ENCODE peak calls at places on chromosomes 7 and 10, in nine cellular contexts. X, L, Y, T, H, M, R, E and G are unnamed samples.

GRCh38 chr7:108196004-108196403 is 65.8 kb upstream of the LAMB4 start:
- DNase-seq in X (no peak), L (no peak), Y (no peak), T (no peak), H (no peak), M (peak), R (no peak), E (no peak), G (no peak)

GRCh38 chr7:37065779-37066271 is 341.5 kb upstream of the AOAH start:
- DNase-seq in X (no peak), L (no peak), Y (peak), T (peak), H (no peak), M (peak), R (no peak), E (no peak), G (no peak)

GRCh38 chr10:61643316-61643751 is 19.4 kb upstream of the CABCOCO1 start:
- DNase-seq in X (no peak), L (no peak), Y (no peak), T (no peak), H (no peak), M (peak), R (no peak), E (no peak), G (no peak)

GRCh38 chr7:34091330-34091917 is 186.1 kb downstream of the BMPER start:
- DNase-seq in X (no peak), L (no peak), Y (no peak), T (peak), H (no peak), M (peak), R (no peak), E (peak), G (no peak)

GRCh38 chr10:96285331-96285752 is 14.0 kb upstream of the BLNK start:
- DNase-seq in X (no peak), L (no peak), Y (no peak), T (no peak), H (no peak), M (no peak), R (no peak), E (no peak), G (no peak)

GRCh38 chr7:44534087-44534486 is 7.0 kb downstream of the NPC1L1 start:
- DNase-seq in X (no peak), L (no peak), Y (no peak), T (no peak), H (no peak), M (no peak), R (no peak), E (no peak), G (no peak)

GRCh38 chr7:35875292-35875691 is 74.4 kb downstream of the SEPTIN7 start:
- DNase-seq in X (no peak), L (no peak), Y (peak), T (no peak), H (no peak), M (no peak), R (no peak), E (no peak), G (no peak)

GRCh38 chr10:114899982-114900381 is 38.0 kb upstream of the TRUB1 start:
- DNase-seq in X (no peak), L (no peak), Y (no peak), T (no peak), H (no peak), M (no peak), R (no peak), E (no peak), G (no peak)

GRCh38 chr10:13671874-13672273 is 85.1 kb downstream of the PRPF18 start:
- DNase-seq in X (no peak), L (no peak), Y (no peak), T (no peak), H (no peak), M (no peak), R (no peak), E (no peak), G (no peak)

GRCh38 chr7:14886533-14886932 is 16.0 kb downstream of the DGKB start:
- DNase-seq in X (no peak), L (no peak), Y (no peak), T (no peak), H (no peak), M (no peak), R (no peak), E (no peak), G (no peak)

GRCh38 chr7:68691261-68692216 is 906.7 kb upstream of the AUTS2 start:
- DNase-seq in X (no peak), L (no peak), Y (peak), T (no peak), H (no peak), M (no peak), R (no peak), E (no peak), G (no peak)

GRCh38 chr10:20855398-20856038 is 41.6 kb downstream of the NEBL start:
- DNase-seq in X (no peak), L (no peak), Y (no peak), T (no peak), H (no peak), M (no peak), R (no peak), E (no peak), G (no peak)

GRCh38 chr10:69439350-69439739 is 11.9 kb upstream of the TSPAN15 start:
- DNase-seq in X (no peak), L (no peak), Y (no peak), T (no peak), H (no peak), M (peak), R (no peak), E (no peak), G (no peak)

GRCh38 chr10:7314068-7314646 is 96.7 kb downstream of the SFMBT2 start:
- DNase-seq in X (no peak), L (no peak), Y (no peak), T (no peak), H (no peak), M (peak), R (peak), E (no peak), G (no peak)

GRCh38 chr10:25867321-25867720 is 66.7 kb upstream of the MYO3A start:
- DNase-seq in X (no peak), L (no peak), Y (no peak), T (no peak), H (no peak), M (no peak), R (no peak), E (no peak), G (no peak)

GRCh38 chr7:81887098-81887497 is 117.3 kb upstream of the HGF start:
- DNase-seq in X (no peak), L (no peak), Y (no peak), T (peak), H (no peak), M (no peak), R (no peak), E (peak), G (no peak)

GRCh38 chr10:131277278-131277677 is 34.2 kb downstream of the TCERG1L start:
- DNase-seq in X (no peak), L (no peak), Y (no peak), T (no peak), H (no peak), M (no peak), R (peak), E (no peak), G (no peak)

GRCh38 chr7:26965724-26966123 is 101.3 kb upstream of the SKAP2 start:
- DNase-seq in X (no peak), L (no peak), Y (no peak), T (no peak), H (no peak), M (no peak), R (no peak), E (no peak), G (no peak)

GRCh38 chr7:90345548-90346319 is 782 bp upstream of the GTPBP10 start:
- DNase-seq in X (no peak), L (no peak), Y (peak), T (peak), H (no peak), M (peak), R (no peak), E (no peak), G (no peak)

GRCh38 chr10:72276013-72276387 is 2.3 kb downstream of the DDIT4 start:
- DNase-seq in X (no peak), L (no peak), Y (no peak), T (no peak), H (peak), M (peak), R (no peak), E (no peak), G (no peak)

GRCh38 chr10:11106621-11107374 is 89.1 kb downstream of the CELF2 start:
- DNase-seq in X (no peak), L (no peak), Y (no peak), T (peak), H (no peak), M (no peak), R (no peak), E (no peak), G (no peak)

GRCh38 chr10:90865400-90865799 is 6.4 kb upstream of the RPP30 start:
- DNase-seq in X (no peak), L (no peak), Y (no peak), T (peak), H (no peak), M (no peak), R (no peak), E (no peak), G (no peak)

GRCh38 chr7:128120976-128121490 is 89.8 kb upstream of the LRRC4 start:
- DNase-seq in X (no peak), L (no peak), Y (no peak), T (no peak), H (no peak), M (no peak), R (peak), E (no peak), G (peak)

GRCh38 chr10:113232928-113233511 is 283.0 kb downstream of the TCF7L2 start:
- DNase-seq in X (no peak), L (no peak), Y (no peak), T (peak), H (no peak), M (no peak), R (peak), E (no peak), G (peak)

GRCh38 chr10:102231357-102232318 is 5.5 kb downstream of the ELOVL3 start:
- DNase-seq in X (no peak), L (no peak), Y (no peak), T (peak), H (peak), M (no peak), R (no peak), E (peak), G (peak)

GRCh38 chr7:27051451-27051850 is 44.3 kb downstream of the HOXA1 start:
- DNase-seq in X (no peak), L (no peak), Y (no peak), T (no peak), H (no peak), M (no peak), R (no peak), E (no peak), G (no peak)

GRCh38 chr7:38274493-38274892 is 1.1 kb upstream of the TARP start:
- DNase-seq in X (no peak), L (no peak), Y (no peak), T (no peak), H (no peak), M (no peak), R (no peak), E (no peak), G (no peak)

GRCh38 chr10:90192825-90193224 is 491.4 kb downstream of the KIF20B start:
- DNase-seq in X (no peak), L (no peak), Y (no peak), T (no peak), H (no peak), M (no peak), R (no peak), E (no peak), G (no peak)

GRCh38 chr10:50325449-50326188 is 74.3 kb upstream of the ASAH2 start:
- DNase-seq in X (no peak), L (peak), Y (peak), T (peak), H (peak), M (peak), R (no peak), E (no peak), G (no peak)

GRCh38 chr10:71406878-71407277 is 10.2 kb downstream of the CDH23 start:
- DNase-seq in X (no peak), L (no peak), Y (no peak), T (no peak), H (no peak), M (no peak), R (no peak), E (no peak), G (peak)

GRCh38 chr10:43998021-43998809 is 349.5 kb upstream of the ZNF32 start:
- DNase-seq in X (no peak), L (no peak), Y (no peak), T (no peak), H (no peak), M (no peak), R (peak), E (no peak), G (no peak)

GRCh38 chr10:87761892-87762291 is 56.1 kb downstream of the ATAD1 start:
- DNase-seq in X (no peak), L (no peak), Y (peak), T (peak), H (no peak), M (peak), R (no peak), E (no peak), G (no peak)

GRCh38 chr10:121070257-121070656 is 219.1 kb downstream of the WDR11 start:
- DNase-seq in X (no peak), L (no peak), Y (no peak), T (peak), H (no peak), M (peak), R (no peak), E (no peak), G (no peak)

GRCh38 chr10:128324058-128324457 is 197.8 kb upstream of the MKI67 start:
- DNase-seq in X (no peak), L (no peak), Y (no peak), T (peak), H (no peak), M (no peak), R (peak), E (peak), G (no peak)

GRCh38 chr7:129222064-129222463 is 2.8 kb upstream of the AHCYL2 start:
- DNase-seq in X (no peak), L (no peak), Y (no peak), T (peak), H (no peak), M (no peak), R (no peak), E (no peak), G (no peak)

GRCh38 chr7:76234931-76235441 is 33.3 kb downstream of the SRRM3 start:
- DNase-seq in X (peak), L (peak), Y (peak), T (peak), H (peak), M (peak), R (no peak), E (peak), G (peak)

DNA sequence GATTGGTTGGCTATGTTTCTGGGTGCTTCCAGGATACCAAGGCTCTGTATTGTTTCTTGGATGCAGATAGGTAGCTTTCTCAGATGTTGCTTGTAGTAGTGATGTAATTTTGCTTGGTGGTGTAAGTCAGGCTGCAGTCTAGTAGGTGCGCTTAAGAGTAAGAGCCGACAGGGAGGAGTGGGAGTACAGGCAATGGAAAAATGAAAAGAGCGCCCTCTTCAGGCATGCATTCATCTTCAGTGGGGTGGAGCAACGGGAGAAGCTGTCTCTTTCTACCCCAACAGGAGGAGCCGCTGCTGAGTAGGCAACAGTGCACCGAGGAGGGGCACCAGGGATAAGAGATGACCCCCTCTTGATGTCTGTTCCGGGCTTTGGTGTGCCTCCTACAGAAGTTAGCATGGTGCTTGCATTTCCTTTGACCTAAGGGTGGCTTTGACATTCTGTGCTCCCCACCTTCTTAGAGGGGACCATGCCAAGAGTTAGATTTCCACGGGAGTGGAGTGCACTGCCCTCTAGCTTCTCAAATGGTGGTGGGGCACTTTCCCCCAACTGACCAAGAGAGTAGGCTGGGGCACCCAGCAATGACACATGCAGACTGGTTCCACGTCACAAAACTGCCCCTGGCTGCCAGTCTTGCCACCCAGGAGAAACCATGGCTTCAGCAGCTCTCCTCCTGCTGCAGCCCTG is 56.1 kb downstream of the ZNF783 start:
- DNase-seq in X (no peak), L (no peak), Y (no peak), T (no peak), H (no peak), M (no peak), R (no peak), E (no peak), G (no peak)
- TF ChIP-seq CTCF in X (no peak), L (no peak), Y (no peak), T (no peak), H (no peak), M (no peak), R (no peak), E (peak), G (no peak)

GRCh38 chr7:21300692-21301091 is 127.2 kb upstream of the SP4 start:
- DNase-seq in X (no peak), L (no peak), Y (no peak), T (peak), H (no peak), M (no peak), R (no peak), E (peak), G (no peak)
- TF ChIP-seq CTCF in X (peak), L (no peak), Y (no peak), T (peak), H (no peak), M (peak), R (no peak), E (peak), G (peak)

GRCh38 chr7:154566877-154567276 is 436.0 kb downstream of the PAXIP1 start:
- DNase-seq in X (no peak), L (no peak), Y (no peak), T (no peak), H (no peak), M (no peak), R (no peak), E (no peak), G (no peak)
- TF ChIP-seq CTCF in X (no peak), L (no peak), Y (no peak), T (no peak), H (no peak), M (no peak), R (peak), E (peak), G (no peak)

GRCh38 chr7:79244482-79244881 is 209.0 kb downstream of the MAGI2 start:
- DNase-seq in X (no peak), L (no peak), Y (no peak), T (no peak), H (no peak), M (no peak), R (no peak), E (no peak), G (no peak)

GRCh38 chr7:79240413-79240812 is 213.1 kb downstream of the MAGI2 start:
- DNase-seq in X (no peak), L (no peak), Y (no peak), T (no peak), H (no peak), M (no peak), R (no peak), E (no peak), G (no peak)

GRCh38 chr7:79241288-79242055 is 212.0 kb downstream of the MAGI2 start:
- DNase-seq in X (no peak), L (no peak), Y (peak), T (no peak), H (no peak), M (peak), R (no peak), E (no peak), G (no peak)

DNA sequence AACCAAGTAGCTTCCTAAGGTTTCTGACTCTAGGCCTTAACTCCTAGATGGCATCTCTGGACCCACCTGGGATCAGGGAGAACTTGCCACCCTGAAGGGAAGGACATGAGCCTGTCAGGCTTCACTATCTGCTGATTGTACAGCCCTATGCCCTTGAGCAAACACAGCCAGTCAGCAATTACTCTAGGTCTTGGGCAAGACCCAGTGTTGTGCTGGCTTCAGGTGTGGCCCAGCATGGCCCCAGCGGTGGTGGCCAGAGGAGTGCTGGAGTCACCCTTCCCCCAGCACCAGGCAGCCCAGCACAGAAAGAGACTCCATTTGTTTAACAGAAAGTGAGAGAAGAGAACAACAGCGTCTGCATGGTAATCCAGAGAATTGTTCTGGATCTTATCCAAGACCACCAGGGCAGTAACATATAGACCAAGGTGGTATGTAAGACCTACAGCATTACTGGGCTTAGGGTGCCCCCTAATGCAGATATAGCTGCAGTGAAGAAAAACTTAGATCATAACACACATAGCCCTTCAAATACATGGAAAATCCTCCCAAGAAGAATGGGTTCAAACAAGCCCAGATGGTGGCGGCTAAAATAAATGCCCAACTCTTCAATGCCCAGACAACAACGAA is 207.7 kb downstream of the MAGI2 start:
- DNase-seq in X (no peak), L (no peak), Y (no peak), T (no peak), H (no peak), M (no peak), R (no peak), E (no peak), G (no peak)
- TF ChIP-seq CTCF in X (no peak), L (no peak), Y (no peak), T (no peak), H (no peak), M (peak), R (no peak), E (peak), G (no peak)

GRCh38 chr10:78747366-78747955 is 321.3 kb upstream of the ZMIZ1 start:
- DNase-seq in X (no peak), L (no peak), Y (no peak), T (no peak), H (no peak), M (no peak), R (no peak), E (no peak), G (no peak)

GRCh38 chr10:78742730-78743615 is 325.8 kb upstream of the ZMIZ1 start:
- DNase-seq in X (no peak), L (no peak), Y (no peak), T (no peak), H (no peak), M (no peak), R (no peak), E (peak), G (no peak)

GRCh38 chr10:78746178-78746763 is 322.5 kb upstream of the ZMIZ1 start:
- DNase-seq in X (no peak), L (no peak), Y (no peak), T (no peak), H (no peak), M (no peak), R (no peak), E (no peak), G (no peak)

GRCh38 chr10:78744521-78745090 is 324.2 kb upstream of the ZMIZ1 start:
- DNase-seq in X (no peak), L (no peak), Y (no peak), T (no peak), H (no peak), M (no peak), R (no peak), E (no peak), G (no peak)

GRCh38 chr10:78745445-78745844 is 323.3 kb upstream of the ZMIZ1 start:
- DNase-seq in X (no peak), L (no peak), Y (no peak), T (no peak), H (no peak), M (no peak), R (no peak), E (peak), G (no peak)
- TF ChIP-seq CTCF in X (no peak), L (no peak), Y (no peak), T (no peak), H (no peak), M (no peak), R (no peak), E (no peak), G (no peak)